ENCODE peak calls at places on chromosomes 16 and 17, in six cellular contexts. C, B, R, F, D and K are unnamed samples.

GRCh38 chr16:84953051-84953746 is 58.1 kb downstream of the ZDHHC7 start:
- DNase-seq in C (no peak), B (peak; percentile 47), R (no peak), F (no peak), D (no peak), K (no peak)

GRCh38 chr16:46747777-46748651 is at the start of gene MYLK3:
- DNase-seq in C (no peak), B (peak; percentile 78), R (no peak), F (no peak), D (no peak), K (no peak)

GRCh38 chr16:57834936-57835335 is 32.6 kb upstream of the KIFC3 start:
- DNase-seq in C (no peak), B (no peak), R (no peak), F (no peak), D (no peak), K (no peak)

GRCh38 chr17:2683912-2684311 is 27.7 kb downstream of the CLUH start:
- DNase-seq in C (no peak), B (no peak), R (no peak), F (no peak), D (no peak), K (no peak)

GRCh38 chr17:69715656-69716055 is 301.2 kb downstream of the MAP2K6 start:
- DNase-seq in C (no peak), B (no peak), R (no peak), F (no peak), D (no peak), K (no peak)

GRCh38 chr17:71759422-71760060 is 361.3 kb upstream of the SOX9 start:
- DNase-seq in C (no peak), B (no peak), R (no peak), F (no peak), D (no peak), K (no peak)

GRCh38 chr17:17370711-17371110 is 67.5 kb downstream of the NT5M start:
- DNase-seq in C (no peak), B (no peak), R (no peak), F (no peak), D (no peak), K (no peak)

GRCh38 chr16:31819948-31820347 is 53.7 kb upstream of the ZNF267 start:
- DNase-seq in C (no peak), B (no peak), R (no peak), F (no peak), D (no peak), K (no peak)

GRCh38 chr17:66493283-66494019 is 191.0 kb downstream of the PRKCA start:
- DNase-seq in C (no peak), B (peak; percentile 30), R (no peak), F (no peak), D (no peak), K (no peak)

GRCh38 chr16:89096768-89097527 is 3.3 kb downstream of the ACSF3 start:
- DNase-seq in C (no peak), B (no peak), R (no peak), F (no peak), D (no peak), K (no peak)

GRCh38 chr16:65480276-65480675 is 358.4 kb upstream of the CDH11 start:
- DNase-seq in C (no peak), B (no peak), R (no peak), F (no peak), D (no peak), K (no peak)

GRCh38 chr16:11685844-11686618 is 17.8 kb downstream of the SNN start:
- DNase-seq in C (no peak), B (no peak), R (no peak), F (no peak), D (no peak), K (no peak)

GRCh38 chr16:11686713-11687112 is 18.5 kb downstream of the SNN start:
- DNase-seq in C (no peak), B (no peak), R (no peak), F (no peak), D (no peak), K (no peak)

GRCh38 chr16:11688520-11688886 is 20.2 kb downstream of the SNN start:
- DNase-seq in C (no peak), B (no peak), R (no peak), F (no peak), D (no peak), K (no peak)

GRCh38 chr16:11689031-11689840 is 21.0 kb downstream of the SNN start:
- DNase-seq in C (no peak), B (no peak), R (no peak), F (no peak), D (peak; percentile 89), K (no peak)

DNA sequence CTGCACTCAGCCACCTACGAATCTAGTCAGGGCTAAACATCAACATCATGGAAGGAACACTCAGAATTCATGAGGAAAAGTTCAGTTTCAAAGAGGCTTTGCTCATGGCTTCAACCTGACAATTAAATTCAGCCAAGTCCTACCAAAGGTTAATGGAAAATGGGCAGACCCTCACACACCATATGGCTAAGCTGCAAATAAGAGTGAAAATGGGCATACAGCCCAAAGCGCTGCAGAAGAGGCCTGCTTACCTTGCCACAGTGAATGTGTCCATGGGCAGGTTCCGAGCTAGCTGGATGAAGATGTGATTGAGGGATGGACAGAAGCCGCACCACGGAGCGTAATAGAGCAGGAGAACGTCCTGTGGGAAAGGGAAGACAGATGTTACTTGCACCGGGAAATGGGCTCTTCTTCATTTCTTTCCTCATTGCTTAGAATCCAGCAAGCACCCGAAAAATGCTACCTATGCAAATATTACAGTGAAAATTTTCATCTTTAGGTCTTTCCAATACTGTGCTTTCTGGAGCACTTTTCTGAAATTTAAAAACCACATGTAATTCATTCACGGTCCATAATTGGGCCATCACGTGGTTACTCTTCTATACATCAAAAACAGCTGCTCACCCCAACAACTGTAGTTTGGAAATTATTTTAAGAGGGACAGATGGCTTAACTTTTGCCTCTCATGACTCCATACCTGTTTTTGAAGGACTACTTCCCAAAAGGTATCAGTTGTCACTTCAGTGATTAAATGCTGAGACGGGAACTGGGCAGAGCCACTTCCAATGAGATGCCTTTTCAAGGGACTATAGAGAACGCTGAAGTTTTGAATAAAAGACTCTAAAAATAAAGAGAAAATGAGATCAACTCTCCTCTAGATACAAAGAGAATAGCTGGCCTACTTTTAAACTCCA is 19.6 kb downstream of the SNN start:
- DNase-seq in C (no peak), B (no peak), R (no peak), F (no peak), D (no peak), K (no peak)
- TF ChIP-seq JUND in C (no peak), B (no peak), R (no peak), F (no peak), D (no peak), K (no peak)

DNA sequence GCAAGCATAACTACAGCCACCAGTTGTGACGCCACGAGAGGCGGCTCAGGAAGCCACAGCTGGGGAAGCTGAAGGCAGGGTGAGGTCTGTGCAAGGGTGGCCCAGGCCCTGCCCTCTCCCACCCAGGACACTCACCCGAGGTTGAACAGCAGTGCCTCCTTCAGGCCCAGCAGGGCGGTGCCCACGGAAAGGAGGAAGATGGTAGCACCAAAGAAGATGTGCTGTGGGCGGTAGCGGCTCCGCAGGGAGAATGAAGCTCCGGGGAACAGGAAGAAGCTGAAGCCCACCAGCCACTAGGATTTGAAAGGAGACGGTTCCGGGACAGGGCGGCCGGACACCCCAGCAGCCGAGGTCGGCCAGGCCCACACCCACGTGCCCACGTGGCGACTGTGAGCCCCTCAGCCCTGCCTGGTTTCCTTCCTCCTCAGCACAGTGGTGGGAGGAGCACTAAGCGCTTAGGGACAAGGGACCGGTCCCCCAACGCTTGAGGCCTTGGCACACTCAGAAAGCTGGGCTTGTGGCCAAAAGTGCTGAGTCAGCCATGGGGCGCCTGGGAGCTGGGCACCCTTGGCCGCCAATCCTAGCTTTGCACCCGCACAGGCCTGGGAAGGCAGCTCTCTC is 11.0 kb downstream of the CYB561 start:
- DNase-seq in C (peak; percentile 37), B (no peak), R (peak; percentile 69), F (no peak), D (no peak), K (peak; percentile 82)
- TF ChIP-seq JUND in C (no peak), B (no peak), R (peak; percentile 83), F (no peak), D (no peak), K (no peak)

DNA sequence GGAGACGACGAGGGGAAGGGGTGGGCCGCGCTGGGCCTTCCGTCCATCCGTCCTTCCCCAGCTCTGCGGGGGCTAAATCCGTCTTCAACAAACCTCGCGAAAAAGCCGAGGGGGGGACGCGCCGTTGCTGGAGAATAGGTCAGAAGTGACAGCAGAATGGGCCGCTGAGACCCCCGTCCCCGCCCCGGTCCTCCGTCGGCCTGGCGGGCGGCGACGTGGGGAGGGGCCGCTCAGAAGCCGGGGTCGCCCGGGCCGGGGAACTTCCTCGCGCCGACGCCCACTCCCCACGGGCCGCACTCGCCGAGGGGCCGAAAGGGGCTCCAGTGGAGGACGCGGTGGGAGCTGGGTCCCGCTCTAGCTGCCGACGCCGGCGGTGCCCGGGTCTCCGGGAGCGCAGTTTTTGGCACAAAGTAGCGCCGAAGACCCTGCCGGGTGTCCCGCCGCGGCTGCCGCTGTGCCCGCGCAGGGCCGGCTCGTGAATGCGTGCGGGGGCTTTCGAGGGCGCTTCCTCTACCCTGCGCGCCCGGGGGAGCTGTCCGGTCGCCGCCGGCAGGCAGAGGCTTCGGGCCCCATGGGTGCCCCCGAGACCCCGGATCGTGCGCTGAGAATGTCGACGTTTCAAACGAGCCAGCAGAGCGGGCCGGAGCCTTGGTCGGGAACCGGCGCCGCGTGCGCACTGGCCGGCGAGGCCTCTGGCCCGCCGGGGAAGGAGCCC is 46.4 kb upstream of the SLC38A10 start:
- DNase-seq in C (no peak), B (no peak), R (no peak), F (peak; percentile 74), D (no peak), K (no peak)
- TF ChIP-seq JUND in C (no peak), B (no peak), R (no peak), F (no peak), D (no peak), K (no peak)

DNA sequence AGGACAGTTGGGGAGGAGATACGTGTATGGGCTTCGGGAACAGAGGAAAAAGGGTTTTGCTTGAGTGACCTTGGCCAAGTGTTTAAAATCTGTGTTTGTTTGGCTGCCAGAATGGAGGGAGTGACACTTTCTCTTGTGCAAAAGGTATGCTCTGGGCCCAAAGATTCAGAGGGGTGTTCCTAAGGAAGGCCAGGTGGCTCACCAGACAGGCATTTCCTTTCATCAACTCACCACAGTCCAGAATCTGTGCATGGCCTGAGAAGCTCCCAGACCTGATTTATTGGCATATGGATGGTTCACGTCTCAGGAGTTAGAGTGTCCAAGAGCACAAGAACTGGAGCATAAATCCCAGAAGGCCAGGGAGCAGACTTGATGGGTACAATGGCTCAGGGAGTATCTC is 53.4 kb upstream of the NLK start:
- DNase-seq in C (no peak), B (no peak), R (no peak), F (no peak), D (no peak), K (no peak)
- TF ChIP-seq JUND in C (no peak), B (no peak), R (no peak), F (no peak), D (no peak), K (no peak)

DNA sequence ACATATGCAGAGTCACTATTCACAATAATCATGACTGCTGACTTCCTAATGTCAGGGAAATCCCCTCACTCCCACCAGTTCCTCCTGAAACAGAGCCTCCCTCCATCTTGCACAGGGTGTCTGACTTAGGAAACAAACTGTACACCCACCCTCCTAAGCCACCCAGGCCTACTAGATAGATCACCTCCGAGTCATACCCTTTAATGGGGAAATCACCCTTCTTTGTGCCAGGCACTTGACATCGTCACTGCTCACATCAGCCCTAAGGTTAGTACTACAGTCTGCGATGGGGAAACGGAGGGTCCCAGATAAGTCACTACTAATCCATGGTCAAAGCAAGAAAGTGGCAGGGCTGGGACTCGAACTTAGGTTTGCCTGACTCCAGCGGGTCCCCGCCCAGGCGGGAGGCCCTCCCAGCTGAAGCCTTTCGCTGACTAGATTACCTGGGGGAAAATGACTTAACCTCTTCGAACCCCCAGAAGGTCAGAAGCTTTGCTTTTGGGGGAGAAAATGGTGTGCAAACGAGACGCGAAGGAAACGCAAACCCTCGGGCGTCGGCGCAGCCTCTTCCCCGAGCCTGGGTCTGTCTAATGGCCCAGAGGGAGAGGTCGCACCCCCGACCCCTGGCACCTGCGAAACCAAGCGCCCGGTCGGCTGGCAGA is 3.4 kb upstream of the MLLT6 start:
- DNase-seq in C (no peak), B (peak; percentile 75), R (no peak), F (no peak), D (peak; percentile 86), K (no peak)
- TF ChIP-seq JUND in C (no peak), B (no peak), R (no peak), F (no peak), D (no peak), K (no peak)